ENCODE peak calls at places on chromosomes 6 and 20, in four cellular contexts. F is T-helper 2 cell, Z is mesothelial cell of epicardium, P is H54. Q is an unnamed sample.

GRCh38 chr20:35515949-35516645 is 13.4 kb downstream of the C20orf173 start:
- DNase-seq in F (no peak), P (peak; percentile 92), Z (no peak), Q (no peak)

GRCh38 chr6:166658115-166658791 is 31.2 kb upstream of the RPS6KA2 start:
- DNase-seq in F (no peak), Z (no peak), P (no peak), Q (no peak)

GRCh38 chr6:23174781-23175361 is 605.5 kb downstream of the HDGFL1 start:
- DNase-seq in Z (no peak), P (peak; percentile 28), F (no peak), Q (no peak)

GRCh38 chr6:129513471-129513870 is 196.5 kb downstream of the ARHGAP18 start:
- DNase-seq in Z (no peak), P (no peak), F (no peak), Q (no peak)

GRCh38 chr6:7381092-7381491 is 8.4 kb downstream of the CAGE1 start:
- DNase-seq in P (no peak), Z (no peak), F (no peak), Q (no peak)

GRCh38 chr6:6105472-6106036 is 98.8 kb upstream of the NRN1 start:
- DNase-seq in P (no peak), Z (no peak), F (no peak), Q (no peak)

GRCh38 chr20:2349801-2350200 is 30.9 kb upstream of the TGM6 start:
- DNase-seq in Z (no peak), P (no peak), F (no peak), Q (no peak)

GRCh38 chr6:6696867-6697531 is 108.5 kb downstream of the LY86 start:
- DNase-seq in Z (peak; percentile 77), P (peak; percentile 50), F (no peak), Q (peak; percentile 56)

GRCh38 chr6:106907754-106908153 is 66.8 kb downstream of the CD24 start:
- DNase-seq in P (no peak), F (no peak), Z (no peak), Q (no peak)

GRCh38 chr20:55592866-55593265 is 412.5 kb downstream of the CBLN4 start:
- DNase-seq in F (no peak), Z (no peak), P (no peak), Q (no peak)

GRCh38 chr6:63526931-63527330 is 45.3 kb upstream of the LOC128125822 start:
- DNase-seq in F (no peak), Z (no peak), P (no peak), Q (no peak)

GRCh38 chr6:53888931-53889330 is 94.1 kb downstream of the LRRC1 start:
- DNase-seq in P (no peak), Z (no peak), F (no peak), Q (no peak)

GRCh38 chr6:35592178-35592577 is 79.5 kb upstream of the TULP1 start:
- DNase-seq in Z (no peak), P (no peak), F (no peak), Q (no peak)

GRCh38 chr6:71239694-71240093 is 48.9 kb upstream of the OGFRL1 start:
- DNase-seq in Z (no peak), F (no peak), P (no peak), Q (no peak)

GRCh38 chr20:45052698-45053440 is 48.1 kb downstream of the KCNS1 start:
- DNase-seq in Z (no peak), P (no peak), F (no peak), Q (no peak)

Q was measured in COR-L47.